ENCODE peak calls at places on chromosomes 1 and 21, in seven cellular contexts. F is cerebellum; Z is NCI-H510A treated with DMSO at 0.1 percent for 48 hours; E is activated CD8-positive, alpha-beta memory T cell treated with anti-CD3 and anti-CD28 coated beads for 24 hours; H is NCI-H2029 treated with DMSO at 0.1 percent for 48 hours; V is NCI-H2107; O is T-helper 1 cell. S is an unnamed sample.

GRCh38 chr1:232725303-232726047 is 79.7 kb upstream of the MAP10 start:
- DNase-seq in V (no peak), E (no peak), O (no peak), Z (no peak), H (no peak), F (no peak), S (no peak)

GRCh38 chr1:229378586-229379442 is 36.0 kb upstream of the CCSAP start:
- DNase-seq in H (no peak), V (no peak), O (no peak), F (no peak), Z (no peak), E (no peak), S (no peak)

GRCh38 chr1:166908942-166909341 is 32.9 kb upstream of the TADA1 start:
- DNase-seq in O (no peak), E (no peak), V (no peak), Z (no peak), F (no peak), H (no peak), S (no peak)

GRCh38 chr1:27934818-27935549 is at the start of gene SMPDL3B:
- DNase-seq in E (no peak), Z (peak; percentile 95), F (peak; percentile 12), O (no peak), H (no peak), V (peak; percentile 72), S (no peak)

GRCh38 chr21:39429445-39429844 is 16.1 kb downstream of the LCA5L start:
- DNase-seq in F (no peak), E (no peak), V (no peak), Z (no peak), H (no peak), O (no peak), S (no peak)

GRCh38 chr1:186511761-186512637 is 51.1 kb upstream of the PDC start:
- DNase-seq in O (no peak), F (no peak), V (no peak), E (no peak), Z (peak; percentile 34), H (no peak), S (no peak)

GRCh38 chr1:20724364-20725188 is 6.8 kb upstream of the KIF17 start:
- DNase-seq in Z (no peak), V (no peak), F (no peak), E (peak; percentile 38), H (no peak), O (no peak), S (no peak)

GRCh38 chr1:169024800-169025253 is 81.7 kb upstream of the ATP1B1 start:
- DNase-seq in V (no peak), F (no peak), O (no peak), E (no peak), Z (no peak), H (no peak), S (no peak)

GRCh38 chr1:112070677-112071076 is 81.2 kb upstream of the KCND3 start:
- DNase-seq in E (no peak), Z (no peak), O (no peak), V (no peak), F (no peak), H (no peak), S (no peak)

GRCh38 chr1:240455228-240455821 is 156.6 kb downstream of the GREM2 start:
- DNase-seq in O (no peak), H (no peak), V (no peak), Z (no peak), E (no peak), F (no peak), S (no peak)

GRCh38 chr1:53074313-53075154 is 12.5 kb downstream of the PODN start:
- DNase-seq in O (no peak), Z (no peak), F (no peak), E (no peak), H (no peak), V (no peak), S (no peak)

GRCh38 chr1:113924473-113924872 is 4.7 kb upstream of the HIPK1 start:
- DNase-seq in H (no peak), V (no peak), O (no peak), F (no peak), E (no peak), Z (no peak), S (no peak)

GRCh38 chr1:201095581-201096531 is 16.4 kb downstream of the CACNA1S start:
- DNase-seq in V (peak; percentile 49), E (no peak), Z (no peak), O (no peak), F (no peak), H (no peak), S (no peak)

GRCh38 chr21:27423906-27424595 is 457.2 kb upstream of the ADAMTS5 start:
- DNase-seq in F (no peak), E (no peak), Z (no peak), H (no peak), V (no peak), O (no peak), S (no peak)